ENCODE peak calls at places on chromosome 5, in ten cellular contexts. F, U, Z, K, L, P, Y, Q, G and T are unnamed samples.

GRCh38 chr5:691817-692529 is 1.2 kb downstream of the TPPP start:
- DNase-seq in K (no peak), F (no peak), Y (no peak), Q (no peak), U (no peak), G (no peak), Z (no peak), P (no peak), L (no peak), T (no peak)

GRCh38 chr5:170418736-170419135 is 29.6 kb upstream of the KCNMB1 start:
- DNase-seq in K (no peak), Y (no peak), Z (no peak), L (no peak), U (no peak), F (no peak), P (no peak), G (no peak), Q (no peak), T (no peak)

GRCh38 chr5:61933787-61934626 is 372.0 kb upstream of the KIF2A start:
- DNase-seq in P (peak; percentile 58), Z (peak; percentile 80), Q (no peak), Y (no peak), F (peak; percentile 47), U (no peak), K (peak; percentile 58), L (peak; percentile 42), G (peak; percentile 34), T (peak; percentile 7)

GRCh38 chr5:54470677-54471076 is 15.2 kb downstream of the HSPB3 start:
- DNase-seq in K (no peak), Y (no peak), P (no peak), F (no peak), Q (no peak), Z (no peak), L (no peak), G (no peak), U (no peak), T (no peak)

GRCh38 chr5:139645495-139645871 is 2.7 kb upstream of the CXXC5 start:
- DNase-seq in F (no peak), Z (no peak), Q (peak; percentile 52), U (no peak), K (no peak), Y (peak; percentile 2), L (no peak), G (no peak), P (no peak), T (no peak)

GRCh38 chr5:78905084-78905938 is 79.8 kb downstream of the ARSB start:
- DNase-seq in U (no peak), Q (no peak), F (no peak), L (no peak), G (no peak), Y (no peak), K (no peak), Z (no peak), P (no peak), T (no peak)

GRCh38 chr5:612498-613424 is 621 bp downstream of the CEP72 start:
- DNase-seq in Z (no peak), U (no peak), K (peak; percentile 20), L (no peak), Y (no peak), Q (peak; percentile 68), G (peak; percentile 16), F (no peak), P (peak; percentile 19), T (peak; percentile 68)

GRCh38 chr5:177552839-177553455 is 1.4 kb downstream of the FAM193B start:
- DNase-seq in G (no peak), L (no peak), Q (no peak), Z (no peak), P (no peak), F (no peak), K (no peak), U (no peak), Y (no peak), T (no peak)

GRCh38 chr5:139088024-139088423 is 110.1 kb downstream of the SIL1 start:
- DNase-seq in Z (no peak), G (no peak), Y (no peak), L (no peak), Q (no peak), U (no peak), F (no peak), P (no peak), K (no peak), T (no peak)

GRCh38 chr5:173513521-173513991 is 102.9 kb downstream of the BOD1 start:
- DNase-seq in K (no peak), G (no peak), Y (no peak), U (no peak), F (no peak), P (no peak), Z (no peak), Q (no peak), L (no peak), T (no peak)

GRCh38 chr5:56415356-56415765 is 182.2 kb upstream of the ANKRD55 start:
- DNase-seq in G (no peak), L (peak; percentile 69), Y (peak; percentile 69), Z (no peak), P (peak; percentile 70), U (no peak), K (peak; percentile 52), Q (peak; percentile 72), F (peak; percentile 64), T (no peak)

GRCh38 chr5:54534306-54534705 is 16.7 kb downstream of the SNX18 start:
- DNase-seq in P (no peak), U (no peak), L (no peak), Y (no peak), G (no peak), Z (no peak), K (no peak), F (no peak), Q (no peak), T (no peak)

GRCh38 chr5:10702911-10703491 is 58.0 kb downstream of the DAP start:
- DNase-seq in K (no peak), P (no peak), Z (peak; percentile 49), L (no peak), Q (no peak), Y (no peak), G (peak; percentile 70), U (peak; percentile 43), F (no peak), T (no peak)

GRCh38 chr5:132293066-132293991 is 865 bp upstream of the SLC22A4 start:
- DNase-seq in P (peak; percentile 86), U (peak; percentile 96), K (peak; percentile 73), Q (peak; percentile 95), F (peak; percentile 73), G (peak; percentile 59), Y (peak; percentile 94), Z (peak; percentile 70), L (peak; percentile 73), T (peak; percentile 82)
- TF ChIP-seq POLR2A in P (no peak), U (peak; percentile 6), K (no peak), Q (peak; percentile 34), F (peak; percentile 11), G (peak; percentile 39), Y (no peak), Z (peak; percentile 55), L (no peak), T (peak; percentile 73)

GRCh38 chr5:132840313-132840712 is 9.9 kb upstream of the SHROOM1 start:
- DNase-seq in G (no peak), L (no peak), K (no peak), Z (no peak), Q (no peak), P (no peak), U (no peak), F (no peak), Y (no peak), T (no peak)

GRCh38 chr5:132837868-132838267 is 7.4 kb upstream of the SHROOM1 start:
- DNase-seq in Q (no peak), U (no peak), P (peak; percentile 80), K (peak; percentile 75), Z (peak; percentile 64), Y (no peak), L (no peak), F (no peak), G (no peak), T (no peak)

GRCh38 chr5:132838516-132839282 is 8.3 kb upstream of the SHROOM1 start:
- DNase-seq in Z (no peak), F (no peak), L (no peak), P (no peak), U (no peak), G (no peak), K (no peak), Q (no peak), Y (no peak), T (no peak)

GRCh38 chr5:132840896-132841818 is 10.7 kb upstream of the SHROOM1 start:
- DNase-seq in Y (no peak), K (no peak), Q (no peak), P (no peak), G (no peak), U (no peak), F (no peak), Z (no peak), L (no peak), T (no peak)

DNA sequence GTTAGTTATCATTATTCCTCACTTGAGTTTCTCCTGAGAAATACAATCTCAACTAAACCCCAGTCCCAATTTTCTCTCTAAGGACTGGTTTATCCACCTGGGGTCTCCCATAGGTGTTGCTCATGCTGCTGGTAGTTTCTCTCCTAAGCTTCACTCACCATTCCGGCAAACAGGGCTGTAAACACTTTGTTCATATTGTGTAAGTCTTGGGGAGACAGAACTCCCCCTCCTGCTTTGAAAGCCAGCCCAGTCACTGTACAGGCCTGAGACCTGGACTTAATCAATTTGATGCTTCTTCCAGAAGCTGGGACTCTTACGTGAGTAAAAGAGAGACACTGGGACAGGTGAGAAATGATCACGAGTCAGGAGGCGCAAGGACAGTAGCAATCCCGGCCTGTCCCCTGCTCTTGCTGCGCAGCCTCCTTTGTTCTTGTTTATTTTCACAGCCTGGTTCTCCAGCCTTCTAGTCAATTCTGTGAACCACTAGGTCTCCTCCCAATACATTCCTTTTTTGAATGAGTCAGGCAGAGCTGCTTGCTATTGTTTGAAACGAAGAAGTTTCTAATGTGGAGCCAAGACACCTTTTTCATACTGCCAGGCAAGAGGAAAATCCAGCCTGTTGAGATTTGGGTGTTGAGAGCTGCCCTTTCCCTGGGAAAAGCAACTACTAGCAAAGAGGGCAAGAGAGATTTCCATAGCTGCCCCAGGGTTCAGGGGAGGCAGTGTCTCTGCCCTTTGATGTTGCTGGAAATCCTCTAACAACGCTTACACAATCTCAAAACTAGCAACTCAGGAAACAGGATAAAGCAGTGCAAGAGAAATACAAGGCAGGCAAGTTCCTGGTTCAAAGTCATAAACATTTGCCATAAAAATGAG is 9.2 kb upstream of the SHROOM1 start:
- DNase-seq in L (no peak), K (no peak), Z (peak; percentile 65), G (no peak), Q (no peak), P (peak; percentile 51), U (no peak), Y (no peak), F (no peak), T (no peak)
- TF ChIP-seq POLR2A in L (no peak), K (no peak), Z (peak; percentile 42), G (no peak), Q (no peak), P (peak; percentile 54), U (no peak), Y (no peak), F (no peak), T (no peak)

GRCh38 chr5:87408219-87408618 is 4.5 kb downstream of the CCNH start:
- DNase-seq in U (no peak), F (no peak), K (no peak), P (no peak), Y (no peak), Z (no peak), Q (no peak), G (no peak), L (no peak), T (no peak)
- TF ChIP-seq POLR2A in U (no peak), F (no peak), K (no peak), P (no peak), Y (no peak), Z (no peak), Q (no peak), G (no peak), L (no peak), T (no peak)

GRCh38 chr5:52787600-52788504 is at the start of the genes ITGA1 and PELO:
- DNase-seq in F (peak; percentile 76), Q (peak; percentile 95), K (peak; percentile 65), P (peak; percentile 78), Y (peak; percentile 79), G (peak; percentile 59), U (peak; percentile 85), Z (peak; percentile 58), L (peak; percentile 62), T (peak; percentile 54)
- TF ChIP-seq POLR2A in F (peak; percentile 21), Q (peak; percentile 23), K (no peak), P (peak; percentile 72), Y (no peak), G (no peak), U (peak; percentile 49), Z (no peak), L (no peak), T (peak; percentile 45)